ENCODE peak calls at places on chromosomes 11 and 22, in six cellular contexts. One of them, this sample, is unnamed.
A peak's percentile ranks its signal among the peaks of the same experiment; 100 is the strongest.

GRCh38 chr22:27420817-27421361 is 380.7 kb downstream of the MN1 start:
- DNase-seq in H54: peak; percentile 41
- DNase-seq in B cell: no peak
- DNase-seq in fibroblast of pulmonary artery: peak; percentile 95
- DNase-seq in effector memory CD8-positive, alpha-beta T cell: no peak
- DNase-seq in GM23338: no peak
- DNase-seq in this sample: no peak

GRCh38 chr11:66891849-66892660 is 35.2 kb downstream of the LRFN4 start:
- DNase-seq in effector memory CD8-positive, alpha-beta T cell: no peak
- DNase-seq in H54: peak; percentile 82
- DNase-seq in GM23338: peak; percentile 40
- DNase-seq in fibroblast of pulmonary artery: peak; percentile 90
- DNase-seq in B cell: no peak
- DNase-seq in this sample: peak; percentile 58

GRCh38 chr11:88195908-88196307 is 20.7 kb upstream of the RAB38 start:
- DNase-seq in H54: no peak
- DNase-seq in effector memory CD8-positive, alpha-beta T cell: no peak
- DNase-seq in B cell: no peak
- DNase-seq in fibroblast of pulmonary artery: no peak
- DNase-seq in GM23338: no peak
- DNase-seq in this sample: no peak

GRCh38 chr11:48001438-48002021 is 21.2 kb downstream of the PTPRJ start:
- DNase-seq in effector memory CD8-positive, alpha-beta T cell: peak; percentile 81
- DNase-seq in fibroblast of pulmonary artery: peak; percentile 66
- DNase-seq in GM23338: no peak
- DNase-seq in B cell: peak; percentile 42
- DNase-seq in H54: no peak
- DNase-seq in this sample: peak; percentile 75

GRCh38 chr22:22520667-22521602 is 865 bp upstream of the ZNF280A start:
- DNase-seq in fibroblast of pulmonary artery: peak; percentile 28
- DNase-seq in effector memory CD8-positive, alpha-beta T cell: no peak
- DNase-seq in H54: no peak
- DNase-seq in B cell: no peak
- DNase-seq in GM23338: peak; percentile 5
- DNase-seq in this sample: no peak

GRCh38 chr22:28929197-28929596 is 45.8 kb downstream of the ZNRF3 start:
- DNase-seq in H54: no peak
- DNase-seq in GM23338: no peak
- DNase-seq in fibroblast of pulmonary artery: no peak
- DNase-seq in effector memory CD8-positive, alpha-beta T cell: no peak
- DNase-seq in B cell: no peak
- DNase-seq in this sample: no peak

GRCh38 chr11:36253238-36253637 is 36.0 kb downstream of the COMMD9 start:
- DNase-seq in GM23338: peak; percentile 7
- DNase-seq in effector memory CD8-positive, alpha-beta T cell: no peak
- DNase-seq in fibroblast of pulmonary artery: no peak
- DNase-seq in H54: no peak
- DNase-seq in B cell: no peak
- DNase-seq in this sample: no peak

GRCh38 chr11:96272542-96273306 is 70.3 kb downstream of the MAML2 start:
- DNase-seq in B cell: peak; percentile 40
- DNase-seq in effector memory CD8-positive, alpha-beta T cell: no peak
- DNase-seq in H54: no peak
- DNase-seq in fibroblast of pulmonary artery: peak; percentile 65
- DNase-seq in GM23338: peak; percentile 57
- DNase-seq in this sample: no peak

GRCh38 chr22:30754971-30755759 is 60.5 kb downstream of the OSBP2 start:
- DNase-seq in GM23338: peak; percentile 92
- DNase-seq in B cell: peak; percentile 42
- DNase-seq in H54: peak; percentile 45
- DNase-seq in effector memory CD8-positive, alpha-beta T cell: peak; percentile 27
- DNase-seq in fibroblast of pulmonary artery: peak; percentile 91
- DNase-seq in this sample: peak; percentile 45

GRCh38 chr22:26462051-26462450 is 21.5 kb downstream of the HPS4 start:
- DNase-seq in effector memory CD8-positive, alpha-beta T cell: no peak
- DNase-seq in GM23338: no peak
- DNase-seq in B cell: no peak
- DNase-seq in H54: no peak
- DNase-seq in fibroblast of pulmonary artery: no peak
- DNase-seq in this sample: no peak

GRCh38 chr22:35477911-35478582 is 62.6 kb upstream of the RASD2 start:
- DNase-seq in H54: peak; percentile 56
- DNase-seq in fibroblast of pulmonary artery: peak; percentile 73
- DNase-seq in B cell: no peak
- DNase-seq in GM23338: no peak
- DNase-seq in effector memory CD8-positive, alpha-beta T cell: no peak
- DNase-seq in this sample: no peak

GRCh38 chr11:61068581-61068980 is 33.7 kb upstream of the CD5 start:
- DNase-seq in H54: no peak
- DNase-seq in GM23338: no peak
- DNase-seq in B cell: no peak
- DNase-seq in fibroblast of pulmonary artery: no peak
- DNase-seq in effector memory CD8-positive, alpha-beta T cell: no peak
- DNase-seq in this sample: no peak

GRCh38 chr22:45885171-45885840 is 91.7 kb downstream of the WNT7B start:
- DNase-seq in B cell: no peak
- DNase-seq in GM23338: no peak
- DNase-seq in fibroblast of pulmonary artery: no peak
- DNase-seq in H54: no peak
- DNase-seq in effector memory CD8-positive, alpha-beta T cell: no peak
- DNase-seq in this sample: no peak

GRCh38 chr11:43517518-43517917 is 158.8 kb downstream of the TTC17 start:
- DNase-seq in effector memory CD8-positive, alpha-beta T cell: no peak
- DNase-seq in B cell: no peak
- DNase-seq in H54: peak; percentile 30
- DNase-seq in GM23338: no peak
- DNase-seq in fibroblast of pulmonary artery: no peak
- DNase-seq in this sample: peak; percentile 7

GRCh38 chr11:18669629-18670162 is 28.9 kb upstream of the TMEM86A start:
- DNase-seq in GM23338: peak; percentile 17
- DNase-seq in B cell: no peak
- DNase-seq in effector memory CD8-positive, alpha-beta T cell: no peak
- DNase-seq in fibroblast of pulmonary artery: no peak
- DNase-seq in H54: no peak
- DNase-seq in this sample: no peak

GRCh38 chr11:120565436-120566155 is 54.0 kb downstream of the GRIK4 start:
- DNase-seq in GM23338: no peak
- DNase-seq in fibroblast of pulmonary artery: no peak
- DNase-seq in H54: no peak
- DNase-seq in effector memory CD8-positive, alpha-beta T cell: no peak
- DNase-seq in B cell: no peak
- DNase-seq in this sample: no peak

GRCh38 chr11:70493891-70494290 is 95.6 kb downstream of the CTTN start:
- DNase-seq in GM23338: no peak
- DNase-seq in effector memory CD8-positive, alpha-beta T cell: no peak
- DNase-seq in B cell: no peak
- DNase-seq in H54: no peak
- DNase-seq in fibroblast of pulmonary artery: no peak
- DNase-seq in this sample: no peak

GRCh38 chr11:42901084-42901483 is 410.7 kb upstream of the API5 start:
- DNase-seq in B cell: no peak
- DNase-seq in H54: no peak
- DNase-seq in fibroblast of pulmonary artery: no peak
- DNase-seq in GM23338: no peak
- DNase-seq in effector memory CD8-positive, alpha-beta T cell: no peak
- DNase-seq in this sample: no peak

GRCh38 chr11:126034026-126034822 is 28.4 kb downstream of the CDON start:
- DNase-seq in effector memory CD8-positive, alpha-beta T cell: no peak
- DNase-seq in fibroblast of pulmonary artery: no peak
- DNase-seq in GM23338: no peak
- DNase-seq in B cell: no peak
- DNase-seq in H54: no peak
- DNase-seq in this sample: no peak

GRCh38 chr11:93216511-93217121 is 18.8 kb upstream of the SLC36A4 start:
- DNase-seq in B cell: no peak
- DNase-seq in H54: no peak
- DNase-seq in GM23338: no peak
- DNase-seq in effector memory CD8-positive, alpha-beta T cell: no peak
- DNase-seq in fibroblast of pulmonary artery: no peak
- DNase-seq in this sample: no peak

GRCh38 chr22:36659762-36660509 is 43.6 kb downstream of the CACNG2 start:
- DNase-seq in H54: peak; percentile 79
- DNase-seq in B cell: no peak
- DNase-seq in effector memory CD8-positive, alpha-beta T cell: no peak
- DNase-seq in fibroblast of pulmonary artery: peak; percentile 88
- DNase-seq in GM23338: no peak
- DNase-seq in this sample: peak; percentile 58

GRCh38 chr22:42716221-42716620 is 4.4 kb downstream of the A4GALT start:
- DNase-seq in fibroblast of pulmonary artery: no peak
- DNase-seq in GM23338: no peak
- DNase-seq in B cell: no peak
- DNase-seq in effector memory CD8-positive, alpha-beta T cell: no peak
- DNase-seq in H54: no peak
- DNase-seq in this sample: no peak